ENCODE peak calls at places on chromosomes 11 and 22, in seven cellular contexts. S is GM23338; G is heart left ventricle; D is IMR-90; H is progenitor cell of endocrine pancreas; W is endothelial cell; M is CD4-positive, alpha-beta T cell. Z is an unnamed sample.

GRCh38 chr11:11068113-11068512 is 210.3 kb upstream of the ZBED5 start:
- DNase-seq in S (no peak), G (no peak), D (no peak), H (no peak), W (no peak), M (no peak), Z (no peak)

GRCh38 chr11:73838443-73839122 is 38.1 kb downstream of the COA4 start:
- DNase-seq in S (peak; percentile 45), G (no peak), D (peak; percentile 50), H (no peak), W (no peak), M (no peak), Z (peak; percentile 13)

GRCh38 chr11:102733232-102733875 is 8.6 kb upstream of the MMP8 start:
- DNase-seq in S (peak; percentile 85), G (peak; percentile 47), D (peak; percentile 47), H (no peak), W (peak; percentile 86), M (no peak), Z (peak; percentile 62)

GRCh38 chr22:38441620-38442287 is 13.2 kb downstream of the KCNJ4 start:
- DNase-seq in S (no peak), G (peak; percentile 56), D (no peak), H (no peak), W (no peak), M (no peak), Z (no peak)

GRCh38 chr11:85732968-85733367 is 47.0 kb upstream of the CCDC89 start:
- DNase-seq in S (no peak), G (no peak), D (no peak), H (no peak), W (no peak), M (no peak), Z (no peak)

GRCh38 chr11:119910056-119910455 is 181.1 kb upstream of the NECTIN1 start:
- DNase-seq in S (no peak), G (no peak), D (no peak), H (no peak), W (no peak), M (no peak), Z (no peak)

GRCh38 chr11:69274531-69275016 is 19.4 kb upstream of the MYEOV start:
- DNase-seq in S (no peak), G (no peak), D (no peak), H (peak; percentile 31), W (no peak), M (no peak), Z (no peak)

GRCh38 chr11:94934362-94934761 is 39.0 kb downstream of the CWC15 start:
- DNase-seq in S (peak; percentile 58), G (no peak), D (peak; percentile 65), H (no peak), W (peak; percentile 39), M (no peak), Z (peak; percentile 37)

GRCh38 chr11:34145847-34146381 is 40.5 kb downstream of the NAT10 start:
- DNase-seq in S (no peak), G (no peak), D (no peak), H (no peak), W (no peak), M (no peak), Z (no peak)

GRCh38 chr22:24515025-24515338 is 19.9 kb downstream of the UPB1 start:
- DNase-seq in S (no peak), G (no peak), D (no peak), H (no peak), W (no peak), M (no peak), Z (no peak)

GRCh38 chr11:112211556-112211955 is 14.7 kb upstream of the PTS start:
- DNase-seq in S (no peak), G (no peak), D (no peak), H (no peak), W (no peak), M (no peak), Z (no peak)

GRCh38 chr22:37060801-37061610 is 9.5 kb downstream of the KCTD17 start:
- DNase-seq in S (no peak), G (peak; percentile 15), D (no peak), H (no peak), W (no peak), M (no peak), Z (no peak)

GRCh38 chr22:44746836-44747519 is 5.4 kb upstream of the ARHGAP8 start:
- DNase-seq in S (peak; percentile 53), G (no peak), D (peak; percentile 69), H (no peak), W (no peak), M (no peak), Z (no peak)

GRCh38 chr11:60927600-60927999 is 3.3 kb downstream of the TMEM132A start:
- DNase-seq in S (no peak), G (no peak), D (no peak), H (no peak), W (no peak), M (no peak), Z (no peak)

GRCh38 chr11:30445056-30445455 is 122.2 kb downstream of the ARL14EP start:
- DNase-seq in S (peak; percentile 71), G (no peak), D (no peak), H (no peak), W (no peak), M (no peak), Z (no peak)

GRCh38 chr22:35214968-35215367 is 42.3 kb upstream of the HMGXB4 start:
- DNase-seq in S (no peak), G (no peak), D (no peak), H (no peak), W (no peak), M (no peak), Z (no peak)

GRCh38 chr11:92830382-92831148 is 138.9 kb upstream of the MTNR1B start:
- DNase-seq in S (no peak), G (no peak), D (no peak), H (no peak), W (no peak), M (no peak), Z (no peak)

GRCh38 chr11:122784325-122785155 is 53.8 kb upstream of the CRTAM start:
- DNase-seq in S (no peak), G (no peak), D (peak; percentile 98), H (no peak), W (no peak), M (no peak), Z (peak; percentile 93)

GRCh38 chr22:19706661-19707151 is 7.6 kb upstream of the SEPTIN5 start:
- DNase-seq in S (no peak), G (no peak), D (no peak), H (no peak), W (no peak), M (no peak), Z (no peak)

GRCh38 chr11:1026163-1026450 is 10.4 kb downstream of the MUC6 start:
- DNase-seq in S (no peak), G (no peak), D (no peak), H (no peak), W (no peak), M (no peak), Z (no peak)

GRCh38 chr11:62516736-62517371 is 29.8 kb downstream of the AHNAK start:
- DNase-seq in S (no peak), G (no peak), D (no peak), H (no peak), W (no peak), M (no peak), Z (no peak)

DNA sequence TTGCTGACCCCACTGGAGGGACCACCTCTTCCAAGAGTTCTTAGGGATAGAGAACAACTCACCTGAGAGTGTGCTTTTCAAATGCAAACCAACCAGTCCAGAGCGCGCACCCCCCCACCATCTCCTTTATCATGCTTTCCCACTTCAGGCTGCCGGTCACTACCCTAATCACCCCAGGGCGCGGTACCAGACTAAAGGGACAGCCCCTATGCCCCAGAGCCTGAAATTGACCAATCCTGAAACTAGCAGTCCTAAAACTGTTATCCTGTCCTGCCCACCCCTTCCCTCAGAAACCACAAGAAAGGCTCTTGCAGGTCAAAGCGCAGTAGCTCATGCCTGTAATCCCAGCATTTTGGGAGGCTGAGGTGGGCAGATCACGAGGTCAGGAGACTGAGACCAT is 37.0 kb downstream of the NEAT1 start:
- DNase-seq in S (peak; percentile 93), G (no peak), D (no peak), H (no peak), W (no peak), M (no peak), Z (no peak)
- TF ChIP-seq CTCF in S (no peak), G (no peak), D (no peak), H (no peak), W (no peak), M (no peak), Z (no peak)

DNA sequence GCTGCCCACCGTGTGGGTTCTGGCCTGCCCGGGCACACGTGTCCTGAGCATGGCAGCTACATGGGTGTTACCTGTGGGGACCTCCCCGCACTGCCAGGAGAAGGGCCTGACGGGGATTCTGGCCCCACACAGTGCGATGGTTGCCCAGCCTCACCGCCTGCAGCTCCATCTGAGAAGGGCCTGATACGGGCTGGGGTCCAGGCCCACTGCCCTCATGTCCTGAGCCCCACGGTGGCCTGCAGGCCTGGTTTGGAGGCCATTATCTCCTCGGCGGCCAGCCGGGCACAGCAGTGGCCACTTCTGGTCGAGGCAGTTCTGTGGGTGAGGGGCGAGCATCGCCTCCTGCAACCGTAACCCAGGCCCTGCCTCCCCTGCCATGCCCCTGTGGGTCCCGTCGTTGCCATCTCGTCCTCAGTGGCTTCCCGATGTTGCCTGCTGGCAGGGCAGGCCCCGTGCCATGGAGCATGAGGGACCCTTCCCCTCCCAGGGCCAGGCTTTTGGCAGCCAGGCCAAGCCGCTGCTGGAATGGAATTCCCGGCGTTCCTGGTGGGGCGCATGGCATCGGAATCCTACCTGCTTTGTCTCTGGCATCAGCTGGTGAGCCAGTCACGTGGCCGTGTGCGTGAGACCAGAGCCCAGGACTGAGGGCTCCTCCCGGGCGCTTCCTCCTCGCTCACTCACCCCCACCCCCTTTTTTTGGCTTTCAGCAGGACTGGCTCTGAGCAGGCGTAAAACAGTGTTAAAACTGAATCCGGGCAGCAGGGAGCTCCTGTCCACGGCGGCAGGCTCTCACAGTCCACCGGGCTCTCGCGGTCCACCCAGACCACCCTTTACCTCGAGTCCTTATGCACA is 71.9 kb upstream of the PPARA start:
- DNase-seq in S (peak; percentile 57), G (peak; percentile 87), D (no peak), H (no peak), W (no peak), M (no peak), Z (peak; percentile 90)
- TF ChIP-seq CTCF in S (no peak), G (no peak), D (no peak), H (no peak), W (no peak), M (no peak), Z (no peak)

DNA sequence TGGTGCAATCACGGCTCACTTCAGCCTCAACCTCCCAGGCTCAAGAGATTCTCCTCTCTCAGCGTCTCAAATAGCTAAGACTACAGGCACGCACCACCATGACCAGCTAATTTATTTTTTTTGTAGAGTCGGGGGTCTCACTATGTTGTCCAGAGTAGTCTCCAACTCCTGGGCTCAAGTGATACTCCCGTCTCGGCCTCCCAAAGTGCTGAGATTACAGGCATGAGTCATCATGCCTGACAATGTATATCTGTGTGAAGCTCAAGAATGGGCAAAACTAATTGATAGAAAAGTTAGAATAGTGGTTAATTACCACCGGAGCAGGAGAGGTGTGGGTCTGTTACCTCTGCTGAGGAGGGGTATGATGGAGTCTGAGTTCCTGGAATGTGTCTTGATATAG is 9.1 kb upstream of the SLC43A3 start:
- DNase-seq in S (no peak), G (no peak), D (no peak), H (no peak), W (no peak), M (no peak), Z (no peak)
- TF ChIP-seq CTCF in S (no peak), G (no peak), D (no peak), H (no peak), W (no peak), M (no peak), Z (no peak)

DNA sequence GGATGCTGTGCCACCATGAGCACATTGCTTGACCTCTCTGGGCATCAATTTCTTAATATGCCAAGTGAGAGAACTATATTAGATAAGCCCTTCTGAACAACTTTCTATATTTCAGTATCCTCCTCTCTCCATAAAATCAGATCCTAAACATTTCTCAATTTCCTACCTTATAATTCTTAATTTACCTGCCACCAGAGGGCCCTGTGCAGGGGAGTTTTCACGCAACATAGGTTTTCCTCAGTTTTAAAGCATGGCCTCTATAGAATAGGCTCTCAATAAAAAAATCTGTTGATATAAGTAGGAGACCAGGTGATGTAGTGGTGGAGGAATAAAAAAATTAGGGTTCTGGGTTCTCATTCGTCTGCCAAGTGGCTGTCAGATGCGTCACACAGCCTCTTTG is 83.7 kb upstream of the DBX1 start:
- DNase-seq in S (no peak), G (no peak), D (no peak), H (no peak), W (no peak), M (no peak), Z (no peak)
- TF ChIP-seq CTCF in S (peak; percentile 76), G (no peak), D (no peak), H (peak; percentile 55), W (no peak), M (no peak), Z (peak; percentile 30)